ENCODE peak calls at places on chromosomes 7 and 10, in four cellular contexts. G is Right ventricle myocardium inferior, K is foreskin keratinocyte, P is neural crest cell. M is an unnamed sample.

GRCh38 chr7:24971333-24972165 is 8.4 kb downstream of the OSBPL3 start:
- DNase-seq in G (no peak), K (peak), P (no peak), M (no peak)

GRCh38 chr10:43403911-43404674 is 4.9 kb downstream of the HNRNPF start:
- DNase-seq in G (no peak), K (no peak), P (no peak), M (no peak)

GRCh38 chr7:134931487-134931886 is 54.8 kb upstream of the AGBL3 start:
- DNase-seq in G (no peak), K (no peak), P (no peak), M (no peak)

GRCh38 chr10:130744631-130745030 is 566.9 kb downstream of the TCERG1L start:
- DNase-seq in G (no peak), K (no peak), P (no peak), M (no peak)

GRCh38 chr7:28107960-28108359 is 72.6 kb downstream of the JAZF1 start:
- DNase-seq in G (no peak), K (peak), P (no peak), M (no peak)

GRCh38 chr10:29610876-29611647 is 23.7 kb downstream of the SVIL start:
- DNase-seq in G (no peak), K (no peak), P (no peak), M (no peak)

GRCh38 chr10:99906470-99906869 is 103.3 kb downstream of the DNMBP start:
- DNase-seq in G (no peak), K (peak), P (no peak), M (no peak)

GRCh38 chr10:34985823-34986222 is 104.3 kb downstream of the CUL2 start:
- DNase-seq in G (no peak), K (no peak), P (no peak), M (peak)

GRCh38 chr7:115631782-115632181 is 398.8 kb downstream of the TFEC start:
- DNase-seq in G (no peak), K (no peak), P (no peak), M (no peak)

GRCh38 chr7:140684066-140684950 is 11.6 kb downstream of the ADCK2 start:
- DNase-seq in G (no peak), K (no peak), P (no peak), M (no peak)

M was measured in HuH-7.5.